ENCODE peak calls at places on chromosome 11, in five cellular contexts. One of them, this sample, is unnamed.

GRCh38 chr11:75214411-75214821 is 26.2 kb upstream of the TPBGL start:
- DNase-seq in GM23248: peak
- DNase-seq in Karpas-422: peak
- DNase-seq in IMR-90: peak
- DNase-seq in neural progenitor cell: peak
- DNase-seq in this sample: peak

GRCh38 chr11:61627831-61628753 is 47.2 kb upstream of the SYT7 start:
- DNase-seq in GM23248: peak
- DNase-seq in Karpas-422: peak
- DNase-seq in IMR-90: peak
- DNase-seq in neural progenitor cell: peak
- DNase-seq in this sample: peak

GRCh38 chr11:80849253-80849652 is 1408.4 kb upstream of the TENM4 start:
- DNase-seq in GM23248: no peak
- DNase-seq in Karpas-422: no peak
- DNase-seq in IMR-90: no peak
- DNase-seq in neural progenitor cell: no peak
- DNase-seq in this sample: no peak

GRCh38 chr11:28347351-28347750 is 239.2 kb downstream of the METTL15 start:
- DNase-seq in GM23248: peak
- DNase-seq in Karpas-422: no peak
- DNase-seq in IMR-90: no peak
- DNase-seq in neural progenitor cell: no peak
- DNase-seq in this sample: peak

GRCh38 chr11:114472661-114473060 is 33.4 kb downstream of the REXO2 start:
- DNase-seq in GM23248: no peak
- DNase-seq in Karpas-422: no peak
- DNase-seq in IMR-90: no peak
- DNase-seq in neural progenitor cell: no peak
- DNase-seq in this sample: no peak

GRCh38 chr11:1276866-1277615 is 32.4 kb downstream of the TOLLIP start:
- DNase-seq in GM23248: no peak
- DNase-seq in Karpas-422: no peak
- DNase-seq in IMR-90: no peak
- DNase-seq in neural progenitor cell: no peak
- DNase-seq in this sample: no peak

GRCh38 chr11:119755351-119756071 is 26.5 kb upstream of the NECTIN1 start:
- DNase-seq in GM23248: no peak
- DNase-seq in Karpas-422: no peak
- DNase-seq in IMR-90: no peak
- DNase-seq in neural progenitor cell: no peak
- DNase-seq in this sample: no peak

GRCh38 chr11:125423247-125423849 is 72.7 kb downstream of the FEZ1 start:
- DNase-seq in GM23248: no peak
- DNase-seq in Karpas-422: peak
- DNase-seq in IMR-90: no peak
- DNase-seq in neural progenitor cell: no peak
- DNase-seq in this sample: peak

GRCh38 chr11:102850973-102851745 is 7.8 kb upstream of the MMP3 start:
- DNase-seq in GM23248: peak
- DNase-seq in Karpas-422: no peak
- DNase-seq in IMR-90: peak
- DNase-seq in neural progenitor cell: no peak
- DNase-seq in this sample: peak

GRCh38 chr11:61728940-61729219 is 23.6 kb upstream of the MYRF start:
- DNase-seq in GM23248: peak
- DNase-seq in Karpas-422: no peak
- DNase-seq in IMR-90: peak
- DNase-seq in neural progenitor cell: no peak
- DNase-seq in this sample: peak

GRCh38 chr11:129451524-129451923 is 75.9 kb downstream of the BARX2 start:
- DNase-seq in GM23248: no peak
- DNase-seq in Karpas-422: no peak
- DNase-seq in IMR-90: no peak
- DNase-seq in neural progenitor cell: no peak
- DNase-seq in this sample: peak

GRCh38 chr11:61747389-61748285 is 4.8 kb upstream of the MYRF start:
- DNase-seq in GM23248: peak
- DNase-seq in Karpas-422: peak
- DNase-seq in IMR-90: peak
- DNase-seq in neural progenitor cell: peak
- DNase-seq in this sample: peak

GRCh38 chr11:134712228-134713145 is 300.4 kb upstream of the B3GAT1 start:
- DNase-seq in GM23248: no peak
- DNase-seq in Karpas-422: no peak
- DNase-seq in IMR-90: no peak
- DNase-seq in neural progenitor cell: no peak
- DNase-seq in this sample: no peak

GRCh38 chr11:134640971-134641968 is 229.2 kb upstream of the B3GAT1 start:
- DNase-seq in GM23248: no peak
- DNase-seq in Karpas-422: no peak
- DNase-seq in IMR-90: no peak
- DNase-seq in neural progenitor cell: no peak
- DNase-seq in this sample: no peak

GRCh38 chr11:114366331-114367243 is 33.7 kb downstream of the C11orf71 start:
- DNase-seq in GM23248: peak
- DNase-seq in Karpas-422: no peak
- DNase-seq in IMR-90: peak
- DNase-seq in neural progenitor cell: no peak
- DNase-seq in this sample: peak

DNA sequence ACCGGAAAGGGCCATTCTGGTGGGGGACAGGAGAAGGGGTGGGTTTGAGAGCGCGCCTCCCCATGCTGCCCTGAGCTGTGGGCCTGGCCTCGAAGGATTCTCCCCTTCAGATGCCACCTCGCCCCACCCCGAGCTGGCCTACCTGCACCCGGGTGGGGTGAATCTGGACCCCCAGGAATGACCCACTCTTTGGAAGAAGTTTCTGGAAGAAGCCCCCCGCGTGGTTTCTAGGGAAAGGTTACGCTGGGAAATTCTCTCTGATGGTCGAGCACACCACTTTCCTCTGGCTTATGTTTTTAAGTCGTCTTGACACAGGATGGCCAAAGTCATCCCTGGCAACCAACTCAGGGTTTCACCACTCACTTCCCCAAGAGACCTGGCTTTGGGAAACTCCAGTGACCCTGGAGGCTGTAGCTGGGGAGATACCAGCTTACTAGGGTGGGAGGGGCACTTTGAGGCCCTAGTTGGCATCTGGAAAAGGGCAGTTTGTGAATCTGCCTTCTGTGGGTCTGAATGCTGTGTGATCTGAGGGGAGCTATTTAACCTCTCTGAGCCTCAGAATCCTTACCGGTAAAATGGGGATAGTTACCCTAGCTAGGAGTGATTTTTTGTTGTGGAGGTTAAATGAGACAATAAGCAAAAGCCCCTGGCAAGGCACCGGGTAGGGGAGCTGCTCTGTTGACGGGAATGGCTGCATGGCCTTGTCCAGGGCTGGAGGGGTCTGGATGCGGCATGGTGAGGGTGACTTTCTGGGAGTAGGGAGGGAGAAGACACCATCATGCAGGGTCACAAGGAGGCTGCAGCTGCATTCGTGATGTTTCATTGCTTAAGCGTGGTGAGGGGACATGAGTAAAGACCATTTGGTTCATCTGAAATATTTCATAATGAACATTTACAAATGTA is 45.3 kb upstream of the ACCSL start:
- DNase-seq in GM23248: no peak
- DNase-seq in Karpas-422: no peak
- DNase-seq in IMR-90: no peak
- DNase-seq in neural progenitor cell: no peak
- DNase-seq in this sample: no peak
- H3K9ac ChIP-seq in GM23248: no peak
- H3K9ac ChIP-seq in Karpas-422: no peak
- H3K9ac ChIP-seq in IMR-90: no peak
- H3K9ac ChIP-seq in neural progenitor cell: no peak
- H3K9ac ChIP-seq in this sample: no peak

GRCh38 chr11:69703711-69704507 is at the start of gene FGF19:
- DNase-seq in GM23248: peak
- DNase-seq in Karpas-422: no peak
- DNase-seq in IMR-90: no peak
- DNase-seq in neural progenitor cell: peak
- DNase-seq in this sample: peak
- H3K27ac ChIP-seq in GM23248: no peak
- H3K27ac ChIP-seq in Karpas-422: no peak
- H3K27ac ChIP-seq in IMR-90: no peak
- H3K27ac ChIP-seq in neural progenitor cell: no peak
- H3K27ac ChIP-seq in this sample: no peak

DNA sequence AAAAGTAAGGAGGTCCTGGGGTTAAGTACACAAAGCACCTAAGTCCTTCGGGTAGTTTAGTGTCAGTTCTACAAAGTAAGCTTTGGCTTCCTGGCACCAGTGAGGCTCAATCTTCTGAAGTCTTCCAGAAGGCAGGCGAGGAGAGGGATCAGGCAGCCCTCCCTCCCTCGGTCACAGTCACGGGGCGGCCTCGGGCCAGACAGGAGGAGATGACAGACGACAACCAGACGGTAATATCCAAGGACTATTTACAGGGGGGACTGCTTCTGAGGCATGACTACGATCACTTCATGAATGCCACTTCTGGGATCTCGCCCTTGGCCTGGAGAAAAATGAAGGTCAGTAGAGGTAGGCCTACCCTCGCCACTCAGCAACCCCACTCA is 378 bp upstream of the TMEM223 start:
- DNase-seq in GM23248: no peak
- DNase-seq in Karpas-422: no peak
- DNase-seq in IMR-90: peak
- DNase-seq in neural progenitor cell: peak
- DNase-seq in this sample: no peak
- H3K9ac ChIP-seq in GM23248: peak
- H3K9ac ChIP-seq in Karpas-422: peak
- H3K9ac ChIP-seq in IMR-90: peak
- H3K9ac ChIP-seq in neural progenitor cell: no peak
- H3K9ac ChIP-seq in this sample: no peak

GRCh38 chr11:110479070-110479444 is 49.3 kb downstream of the FDX1 start:
- DNase-seq in GM23248: no peak
- DNase-seq in Karpas-422: no peak
- DNase-seq in IMR-90: no peak
- DNase-seq in neural progenitor cell: no peak
- DNase-seq in this sample: no peak
- H3K27ac ChIP-seq in GM23248: no peak
- H3K27ac ChIP-seq in Karpas-422: no peak
- H3K27ac ChIP-seq in IMR-90: no peak
- H3K27ac ChIP-seq in neural progenitor cell: no peak
- H3K27ac ChIP-seq in this sample: no peak

GRCh38 chr11:2482745-2483144 is 37.9 kb downstream of the KCNQ1 start:
- DNase-seq in GM23248: no peak
- DNase-seq in Karpas-422: no peak
- DNase-seq in IMR-90: no peak
- DNase-seq in neural progenitor cell: no peak
- DNase-seq in this sample: no peak

GRCh38 chr11:2480874-2481220 is 36.0 kb downstream of the KCNQ1 start:
- DNase-seq in GM23248: no peak
- DNase-seq in Karpas-422: no peak
- DNase-seq in IMR-90: no peak
- DNase-seq in neural progenitor cell: no peak
- DNase-seq in this sample: no peak

GRCh38 chr11:2482199-2482598 is 37.4 kb downstream of the KCNQ1 start:
- DNase-seq in GM23248: no peak
- DNase-seq in Karpas-422: no peak
- DNase-seq in IMR-90: no peak
- DNase-seq in neural progenitor cell: no peak
- DNase-seq in this sample: no peak

GRCh38 chr11:2483426-2483825 is 38.6 kb downstream of the KCNQ1 start:
- DNase-seq in GM23248: no peak
- DNase-seq in Karpas-422: no peak
- DNase-seq in IMR-90: no peak
- DNase-seq in neural progenitor cell: no peak
- DNase-seq in this sample: no peak

DNA sequence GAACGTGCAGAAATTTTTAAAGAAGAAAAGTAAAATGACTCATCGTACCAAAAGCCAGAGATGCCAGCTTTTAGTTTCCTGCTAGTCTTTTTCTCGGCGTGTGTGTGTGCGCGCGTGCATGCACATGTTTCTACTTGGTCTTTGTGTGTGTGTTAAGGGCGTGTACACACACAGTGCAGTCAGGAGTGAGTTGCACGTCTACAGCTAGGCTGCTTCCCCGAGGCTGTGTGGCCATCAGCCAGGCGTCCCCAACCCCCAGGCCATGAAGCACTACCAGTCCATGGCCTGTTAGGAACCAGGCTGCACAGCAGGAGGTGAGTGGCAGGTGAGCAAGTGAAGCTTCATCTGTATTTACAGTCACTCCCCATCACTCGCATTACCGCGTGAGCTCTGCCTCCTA is 36.4 kb downstream of the KCNQ1 start:
- DNase-seq in GM23248: no peak
- DNase-seq in Karpas-422: no peak
- DNase-seq in IMR-90: no peak
- DNase-seq in neural progenitor cell: no peak
- DNase-seq in this sample: no peak
- H3K9ac ChIP-seq in GM23248: no peak
- H3K9ac ChIP-seq in Karpas-422: no peak
- H3K9ac ChIP-seq in IMR-90: no peak
- H3K9ac ChIP-seq in neural progenitor cell: no peak
- H3K9ac ChIP-seq in this sample: no peak